ENCODE peak calls at places on chromosomes 1 and 21, in four cellular contexts. C, W, A and X are unnamed samples.

GRCh38 chr1:29380532-29380931 is 144.2 kb downstream of the PTPRU start:
- DNase-seq in C (no peak), W (no peak), A (no peak), X (no peak)

GRCh38 chr1:216183427-216183826 is 239.8 kb downstream of the USH2A start:
- DNase-seq in C (no peak), W (no peak), A (no peak), X (peak; percentile 53)

GRCh38 chr1:23452011-23452411 is 27.5 kb upstream of the TCEA3 start:
- DNase-seq in C (peak; percentile 24), W (peak; percentile 86), A (peak; percentile 39), X (no peak)

GRCh38 chr1:93301131-93301530 is 44.6 kb upstream of the DR1 start:
- DNase-seq in C (no peak), W (no peak), A (no peak), X (no peak)

GRCh38 chr1:36006941-36007500 is 76.1 kb downstream of the AGO3 start:
- DNase-seq in C (no peak), W (no peak), A (no peak), X (no peak)

GRCh38 chr1:201636581-201636980 is 97.7 kb downstream of the NAV1 start:
- DNase-seq in C (no peak), W (no peak), A (no peak), X (no peak)

GRCh38 chr1:89633103-89633744 is at the start of gene LRRC8C:
- DNase-seq in C (peak; percentile 10), W (peak; percentile 69), A (peak; percentile 59), X (peak; percentile 47)

GRCh38 chr1:59521456-59521855 is 224.6 kb downstream of the FGGY start:
- DNase-seq in C (no peak), W (no peak), A (no peak), X (no peak)

GRCh38 chr1:231949277-231950122 is 322.9 kb downstream of the DISC1 start:
- DNase-seq in C (no peak), W (no peak), A (no peak), X (no peak)

GRCh38 chr1:156941675-156942074 is 21.2 kb downstream of the LRRC71 start:
- DNase-seq in C (no peak), W (no peak), A (no peak), X (no peak)

GRCh38 chr1:25746299-25747045 is 53.5 kb upstream of the SELENON start:
- DNase-seq in C (no peak), W (no peak), A (no peak), X (no peak)

GRCh38 chr1:191707288-191707687 is 451.0 kb upstream of the RGS18 start:
- DNase-seq in C (no peak), W (no peak), A (no peak), X (no peak)

GRCh38 chr1:34711469-34711868 is 43.4 kb upstream of the GJB5 start:
- DNase-seq in C (peak; percentile 38), W (no peak), A (no peak), X (no peak)

GRCh38 chr1:94787676-94788075 is 32.5 kb upstream of the SLC44A3 start:
- DNase-seq in C (no peak), W (no peak), A (no peak), X (no peak)

GRCh38 chr1:158932171-158932570 is 819 bp downstream of the PYHIN1 start:
- DNase-seq in C (no peak), W (no peak), A (no peak), X (no peak)

GRCh38 chr1:230883964-230884363 is 15.6 kb upstream of the C1orf198 start:
- DNase-seq in C (no peak), W (no peak), A (no peak), X (no peak)

GRCh38 chr1:206839857-206840256 is 25.6 kb upstream of the IL20 start:
- DNase-seq in C (no peak), W (no peak), A (no peak), X (no peak)

DNA sequence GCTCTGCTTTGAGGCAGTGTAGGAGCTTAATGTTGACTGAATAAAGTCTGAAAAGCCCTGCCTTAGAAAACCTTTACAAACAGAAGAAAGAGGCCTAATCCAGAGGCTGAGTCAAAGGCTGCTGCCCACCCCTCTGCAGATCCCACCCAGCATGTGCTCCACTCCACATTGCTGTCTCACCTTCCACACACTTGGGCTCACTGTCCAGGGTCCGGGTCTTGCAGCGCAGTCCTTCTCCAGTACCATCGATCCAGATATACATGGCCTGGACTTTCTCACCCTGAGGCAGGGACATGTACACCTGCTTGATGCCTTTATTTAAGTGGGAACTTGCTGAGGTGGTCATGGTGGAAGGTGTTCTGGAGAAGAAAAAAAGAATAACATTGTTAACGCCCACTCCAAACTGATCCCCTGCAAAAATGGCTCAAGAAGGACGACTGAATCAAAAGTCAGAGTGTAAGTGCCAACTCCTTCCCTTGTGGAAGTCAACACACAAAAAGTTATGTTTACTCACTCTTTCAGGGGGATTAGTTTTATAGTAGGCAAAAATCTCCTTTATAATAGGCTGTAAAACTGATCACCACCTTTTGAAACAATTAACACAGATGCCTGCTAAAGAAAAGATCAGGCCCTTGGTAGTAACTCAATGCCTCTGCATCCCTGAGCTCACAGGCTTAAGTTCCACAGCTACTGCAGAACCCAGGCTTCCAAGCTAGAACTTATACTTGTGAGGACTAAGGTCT is 3.0 kb downstream of the GLUL start:
- DNase-seq in C (no peak), W (no peak), A (no peak), X (peak; percentile 90)
- H3K4me3 ChIP-seq in C (no peak overlapping the region), W (peak overlapping the region; percentile 91), A (no peak overlapping the region), X (peak overlapping the region; percentile 74)

GRCh38 chr1:22043175-22043769 is 9.2 kb upstream of the CDC42 start:
- DNase-seq in C (no peak), W (no peak), A (no peak), X (no peak)
- H3K4me1 ChIP-seq in C (peaks cover 36% of the 10 kb centered on the region), W (peaks cover 55% of the 10 kb centered on the region), A (peaks cover 66% of the 10 kb centered on the region), X (peaks cover 5% of the 10 kb centered on the region)

DNA sequence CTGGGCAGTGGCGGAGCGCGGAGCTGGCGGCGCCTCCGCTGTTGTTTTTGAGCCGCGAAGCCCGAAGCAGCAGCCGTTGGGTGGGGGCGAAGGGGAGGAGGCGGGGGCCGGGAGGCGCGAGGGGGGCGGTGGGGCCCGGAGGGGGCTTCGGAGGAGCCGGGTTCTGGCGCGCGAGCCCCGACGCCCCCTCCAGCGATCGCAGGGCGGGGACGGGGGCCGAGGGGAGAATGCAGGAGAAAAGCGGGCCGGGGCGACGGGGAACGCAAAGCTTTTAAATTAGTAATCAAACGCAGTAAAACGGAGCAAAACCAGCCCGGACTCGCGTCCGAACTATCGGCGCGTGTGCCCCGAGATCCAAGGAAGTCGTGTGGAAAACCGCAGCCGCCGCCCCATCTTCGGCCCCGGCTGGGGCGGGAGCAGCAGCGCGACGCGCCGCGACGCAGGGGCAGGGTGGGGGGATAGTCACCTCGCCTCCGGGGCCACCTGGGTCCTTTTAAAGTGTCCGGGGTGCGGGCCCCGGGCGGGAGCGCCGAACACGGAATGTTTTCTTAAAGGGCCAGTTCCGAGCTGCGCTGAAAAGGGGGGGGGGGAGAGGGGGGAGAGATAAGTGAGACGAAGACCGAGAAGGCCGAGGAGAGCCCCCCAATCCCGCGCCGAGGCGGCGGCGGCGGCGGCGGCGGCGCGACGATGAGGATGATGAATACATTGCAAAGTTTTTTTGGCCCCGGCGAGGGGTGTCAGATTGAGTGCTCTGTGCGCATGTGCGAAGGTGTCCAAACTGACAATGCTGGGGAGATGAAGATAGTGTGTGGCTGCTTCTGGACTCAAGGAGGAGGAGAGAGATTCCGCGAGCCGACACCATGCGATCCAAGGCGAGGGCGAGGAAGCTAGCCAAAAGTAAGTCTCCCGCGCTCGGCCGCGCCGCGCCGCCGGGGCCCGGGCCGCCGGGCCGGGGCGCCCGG is at the start of gene PRDM16:
- DNase-seq in C (peak; percentile 50), W (peak; percentile 55), A (no peak), X (peak; percentile 72)
- H3K27me3 ChIP-seq in C (no peaks in the 10 kb centered on the region), W (peaks cover 88% of the 10 kb centered on the region), A (peaks cover 10% of the 10 kb centered on the region), X (no peaks in the 10 kb centered on the region)

GRCh38 chr1:161068306-161069200 is 1.1 kb downstream of the ARHGAP30 start:
- DNase-seq in C (no peak), W (no peak), A (peak; percentile 84), X (no peak)
- H3K4me3 ChIP-seq in C (no peak overlapping the region), W (no peak overlapping the region), A (peak overlapping the region; percentile 85), X (no peak overlapping the region)

DNA sequence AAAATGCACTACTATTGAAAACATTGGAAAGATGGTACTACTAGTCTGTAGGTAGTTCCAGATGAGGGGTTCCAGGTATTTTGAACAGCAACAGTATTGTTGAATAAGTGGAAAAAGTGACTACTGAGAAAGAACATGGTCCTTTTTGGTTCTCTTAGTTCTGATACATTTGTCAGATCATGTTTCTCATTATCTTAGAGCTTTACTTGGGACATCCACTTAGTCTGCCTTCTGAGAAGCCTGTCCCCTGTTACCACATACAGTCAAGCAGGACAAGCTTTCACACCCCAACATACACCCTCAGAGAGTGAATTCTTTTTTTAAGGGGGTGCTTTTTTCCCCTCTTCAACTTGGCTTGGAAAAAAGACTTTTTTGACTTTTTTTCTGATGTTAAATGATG is 41.0 kb upstream of the MACF1 start:
- DNase-seq in C (no peak), W (no peak), A (no peak), X (no peak)
- H3K4me1 ChIP-seq in C (peaks cover 15% of the 10 kb centered on the region), W (peaks cover 55% of the 10 kb centered on the region), A (no peaks in the 10 kb centered on the region), X (no peaks in the 10 kb centered on the region)

GRCh38 chr1:110070282-110070967 is at the start of gene ALX3:
- DNase-seq in C (no peak), W (no peak), A (no peak), X (no peak)
- H3K27me3 ChIP-seq in C (no peaks in the 10 kb centered on the region), W (peaks cover 52% of the 10 kb centered on the region), A (peaks cover 34% of the 10 kb centered on the region), X (peaks cover 61% of the 10 kb centered on the region)

GRCh38 chr21:39869141-39869818 is 2.0 kb downstream of the PCP4 start:
- DNase-seq in C (no peak), W (no peak), A (no peak), X (no peak)
- H3K4me3 ChIP-seq in C (no peak overlapping the region), W (no peak overlapping the region), A (no peak overlapping the region), X (no peak overlapping the region)

GRCh38 chr1:10516244-10516643 is 41.5 kb downstream of the PEX14 start:
- DNase-seq in C (no peak), W (no peak), A (no peak), X (no peak)
- H3K4me1 ChIP-seq in C (peaks cover 4% of the 10 kb centered on the region), W (peaks cover 21% of the 10 kb centered on the region), A (peaks cover 60% of the 10 kb centered on the region), X (no peaks in the 10 kb centered on the region)

GRCh38 chr1:223531742-223532341 is 133.7 kb downstream of the CAPN8 start:
- DNase-seq in C (peak; percentile 56), W (no peak), A (peak; percentile 13), X (peak; percentile 56)

GRCh38 chr1:223535261-223535778 is 130.2 kb downstream of the CAPN8 start:
- DNase-seq in C (no peak), W (no peak), A (no peak), X (no peak)

GRCh38 chr1:223538921-223539445 is 126.5 kb downstream of the CAPN8 start:
- DNase-seq in C (no peak), W (no peak), A (no peak), X (no peak)

GRCh38 chr1:223533708-223534107 is 131.8 kb downstream of the CAPN8 start:
- DNase-seq in C (no peak), W (no peak), A (no peak), X (no peak)

GRCh38 chr1:223534677-223535076 is 130.8 kb downstream of the CAPN8 start:
- DNase-seq in C (no peak), W (no peak), A (no peak), X (no peak)
- H3K27me3 ChIP-seq in C (peaks cover 3% of the 10 kb centered on the region), W (no peaks in the 10 kb centered on the region), A (no peaks in the 10 kb centered on the region), X (peaks cover 13% of the 10 kb centered on the region)